ENCODE peak calls at places on chromosomes 1 and 21, in six cellular contexts. J, X, I, V, S and Y are unnamed samples.

GRCh38 chr1:157496121-157496526 is 56.2 kb downstream of the FCRL5 start:
- DNase-seq in J (peak; percentile 64), X (no peak), I (peak; percentile 22), V (no peak), S (no peak), Y (peak; percentile 56)

GRCh38 chr1:209589440-209589839 is 5.9 kb downstream of the CAMK1G start:
- DNase-seq in J (no peak), X (no peak), I (no peak), V (no peak), S (no peak), Y (peak; percentile 26)

GRCh38 chr1:159827102-159827490 is 423 bp downstream of the SLAMF8 start:
- DNase-seq in J (no peak), X (no peak), I (no peak), V (no peak), S (no peak), Y (no peak)

GRCh38 chr1:46817814-46818213 is 19.0 kb downstream of the CYP4B1 start:
- DNase-seq in J (no peak), X (no peak), I (no peak), V (no peak), S (no peak), Y (no peak)

GRCh38 chr1:172394167-172394751 is 26.2 kb upstream of the C1orf105 start:
- DNase-seq in J (no peak), X (peak; percentile 91), I (no peak), V (no peak), S (no peak), Y (peak; percentile 58)

GRCh38 chr1:27602510-27603319 is 1.2 kb downstream of the AHDC1 start:
- DNase-seq in J (no peak), X (no peak), I (no peak), V (no peak), S (no peak), Y (no peak)

GRCh38 chr1:36257375-36257767 is 33.1 kb downstream of the THRAP3 start:
- DNase-seq in J (no peak), X (no peak), I (no peak), V (no peak), S (no peak), Y (no peak)

GRCh38 chr1:156995412-156995811 is 50.1 kb downstream of the ARHGEF11 start:
- DNase-seq in J (no peak), X (no peak), I (no peak), V (no peak), S (no peak), Y (no peak)

GRCh38 chr1:203526572-203526971 is 32.6 kb downstream of the OPTC start:
- DNase-seq in J (no peak), X (no peak), I (no peak), V (no peak), S (no peak), Y (no peak)

GRCh38 chr1:19635646-19636045 is 8.5 kb upstream of the NBL1 start:
- DNase-seq in J (no peak), X (no peak), I (no peak), V (no peak), S (no peak), Y (no peak)

GRCh38 chr1:28249879-28250295 is 9.4 kb upstream of the SESN2 start:
- DNase-seq in J (no peak), X (no peak), I (no peak), V (no peak), S (no peak), Y (no peak)

GRCh38 chr21:25561668-25562641 is 45.3 kb downstream of the MRPL39 start:
- DNase-seq in J (peak; percentile 20), X (no peak), I (no peak), V (peak; percentile 66), S (peak; percentile 73), Y (peak; percentile 79)

GRCh38 chr1:44733365-44733764 is 2.4 kb upstream of the RNU5D-1 start:
- DNase-seq in J (peak; percentile 33), X (no peak), I (no peak), V (no peak), S (no peak), Y (peak; percentile 70)

GRCh38 chr1:178723541-178723940 is 1.5 kb upstream of the RALGPS2 start:
- DNase-seq in J (no peak), X (no peak), I (peak; percentile 48), V (no peak), S (no peak), Y (no peak)

GRCh38 chr1:43529206-43529731 is 1.4 kb upstream of the PTPRF start:
- DNase-seq in J (peak; percentile 91), X (peak; percentile 48), I (peak; percentile 68), V (peak; percentile 83), S (peak; percentile 11), Y (peak; percentile 82)

GRCh38 chr1:206021796-206022365 is 1.8 kb downstream of the CTSE start:
- DNase-seq in J (no peak), X (no peak), I (no peak), V (no peak), S (no peak), Y (no peak)

GRCh38 chr1:53557369-53557768 is 98.2 kb downstream of the DMRTB1 start:
- DNase-seq in J (no peak), X (no peak), I (no peak), V (no peak), S (no peak), Y (no peak)